ENCODE peak calls at places on chromosomes 2 and 18, in five cellular contexts. Q is neuronal stem cell, R is H9, M is H1, I is trophoblast cell. N is an unnamed sample.

GRCh38 chr18:12921178-12921577 is 26.6 kb upstream of the SEH1L start:
- DNase-seq in R (no peak), I (no peak), Q (no peak), M (no peak), N (no peak)

GRCh38 chr2:26534098-26534864 is 56.4 kb upstream of the OTOF start:
- DNase-seq in I (no peak), Q (no peak), M (no peak), R (no peak), N (no peak)

GRCh38 chr2:11967946-11968465 is 221.6 kb downstream of the LPIN1 start:
- DNase-seq in I (no peak), M (no peak), Q (no peak), R (no peak), N (peak)

GRCh38 chr2:96906719-96907404 is 37.0 kb upstream of the SEMA4C start:
- DNase-seq in M (peak), I (no peak), R (peak), Q (peak), N (no peak)

GRCh38 chr2:63902149-63902548 is 60.5 kb downstream of the UGP2 start:
- DNase-seq in I (no peak), Q (no peak), R (no peak), M (no peak), N (no peak)

GRCh38 chr2:109604597-109604996 is 9.2 kb downstream of the SEPTIN10 start:
- DNase-seq in I (peak), R (no peak), M (no peak), Q (no peak), N (peak)

GRCh38 chr2:134602666-134603065 is 116.1 kb downstream of the TMEM163 start:
- DNase-seq in R (no peak), Q (no peak), I (no peak), M (no peak), N (no peak)

GRCh38 chr2:12953596-12953995 is 236.9 kb downstream of the TRIB2 start:
- DNase-seq in R (no peak), M (no peak), I (no peak), Q (no peak), N (no peak)

GRCh38 chr18:25726278-25726677 is 364.1 kb downstream of the SS18 start:
- DNase-seq in M (no peak), Q (no peak), I (no peak), R (no peak), N (peak)

GRCh38 chr2:24866946-24867345 is 53.1 kb downstream of the ADCY3 start:
- DNase-seq in R (no peak), I (no peak), Q (no peak), M (no peak), N (no peak)

GRCh38 chr2:112031473-112031872 is 23.6 kb upstream of the TMEM87B start:
- DNase-seq in I (no peak), Q (no peak), R (peak), M (peak), N (peak)

GRCh38 chr2:164000171-164000570 is 264.4 kb upstream of the FIGN start:
- DNase-seq in Q (no peak), R (no peak), M (no peak), I (no peak), N (no peak)

GRCh38 chr2:152336854-152337510 is 2.0 kb downstream of the FMNL2 start:
- DNase-seq in R (peak), M (peak), Q (peak), I (peak), N (peak)

GRCh38 chr2:224819075-224819474 is 102.9 kb upstream of the CCDC195 start:
- DNase-seq in Q (no peak), R (no peak), I (no peak), M (no peak), N (no peak)

GRCh38 chr2:217945530-217945929 is 57.3 kb downstream of the TNS1 start:
- DNase-seq in Q (no peak), I (no peak), M (no peak), R (no peak), N (no peak)

GRCh38 chr2:241584446-241584845 is 25.9 kb downstream of the BOK start:
- DNase-seq in R (no peak), M (no peak), I (no peak), Q (no peak), N (no peak)

GRCh38 chr2:120221616-120222015 is 1.6 kb downstream of the TMEM185B start:
- DNase-seq in M (no peak), Q (no peak), R (peak), I (no peak), N (no peak)

GRCh38 chr18:55856191-55856590 is 268.2 kb upstream of the TCF4 start:
- DNase-seq in M (no peak), I (peak), R (peak), Q (no peak), N (peak)

GRCh38 chr2:16393483-16394071 is 272.1 kb downstream of the CYRIA start:
- DNase-seq in Q (no peak), M (no peak), I (no peak), R (no peak), N (no peak)

GRCh38 chr2:122203523-122203922 is 448.1 kb downstream of the TSN start:
- DNase-seq in Q (no peak), I (no peak), M (no peak), R (no peak), N (no peak)

DNA sequence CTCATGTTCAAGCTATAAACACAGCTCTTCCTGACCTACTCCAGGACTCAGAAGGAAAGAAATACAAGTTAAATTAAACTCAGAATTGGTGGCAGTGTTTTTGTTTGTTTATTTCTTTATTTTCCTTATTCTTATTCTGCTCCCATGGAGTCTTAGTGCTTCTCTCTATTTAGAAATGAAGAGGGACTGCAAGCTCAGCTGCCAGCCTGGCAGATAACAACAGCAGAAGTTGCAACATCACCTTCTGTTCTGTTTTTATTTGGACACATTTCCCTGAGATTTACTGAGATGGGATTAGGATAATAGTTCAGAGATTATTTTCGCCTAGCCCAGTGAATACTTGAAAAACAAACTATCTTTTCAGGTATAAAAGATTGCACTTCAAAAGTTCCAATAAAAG is 70.4 kb upstream of the DTNA start:
- DNase-seq in Q (no peak), M (no peak), I (no peak), R (no peak), N (no peak)
- H3K9ac ChIP-seq in Q (no peak), M (no peak), I (no peak), R (no peak), N (no peak)

GRCh38 chr18:11752116-11752911 is 63.2 kb downstream of the GNAL start:
- DNase-seq in M (peak), I (peak), R (peak), Q (peak), N (peak)

GRCh38 chr18:11759456-11759855 is 70.4 kb downstream of the GNAL start:
- DNase-seq in I (no peak), M (no peak), R (no peak), Q (no peak), N (no peak)

GRCh38 chr18:11761553-11761952 is 72.5 kb downstream of the GNAL start:
- DNase-seq in R (peak), M (no peak), I (no peak), Q (no peak), N (no peak)

GRCh38 chr18:11760498-11761158 is 71.6 kb downstream of the GNAL start:
- DNase-seq in Q (no peak), I (no peak), R (no peak), M (no peak), N (no peak)

GRCh38 chr18:11757084-11757590 is 68.1 kb downstream of the GNAL start:
- DNase-seq in R (no peak), M (no peak), I (no peak), Q (no peak), N (no peak)
- H3K4me2 ChIP-seq in R (no peak), M (no peak), I (no peak), Q (no peak), N (no peak)

DNA sequence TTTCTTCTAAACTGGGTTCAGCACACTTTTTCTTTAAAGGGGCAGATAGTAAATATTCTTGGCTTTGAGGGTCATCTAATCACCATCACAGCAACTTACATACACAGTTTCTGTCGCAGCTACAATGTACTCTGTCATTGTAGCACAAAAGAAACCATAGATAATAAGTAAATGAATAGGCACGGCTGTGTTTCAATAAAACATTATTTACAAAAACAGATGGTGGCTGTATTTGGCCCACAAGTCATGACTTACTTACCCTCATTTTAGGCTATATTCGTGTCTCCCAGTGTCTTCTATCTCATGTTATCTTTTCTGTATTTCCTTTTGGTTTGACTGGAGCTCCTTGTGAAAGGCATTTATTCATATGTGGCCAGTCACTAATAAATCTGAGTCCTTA is 168.3 kb downstream of the MAP2 start:
- DNase-seq in M (no peak), Q (no peak), I (no peak), R (no peak), N (no peak)
- H2BK12ac ChIP-seq in M (no peak), Q (no peak), I (no peak), R (no peak), N (no peak)

GRCh38 chr18:5455644-5456043 is 88.2 kb downstream of the EPB41L3 start:
- DNase-seq in Q (no peak), M (no peak), R (no peak), I (no peak), N (no peak)

GRCh38 chr18:5461056-5461455 is 82.7 kb downstream of the EPB41L3 start:
- DNase-seq in I (no peak), M (no peak), R (no peak), Q (no peak), N (peak)

GRCh38 chr18:5452943-5453342 is 90.9 kb downstream of the EPB41L3 start:
- DNase-seq in Q (no peak), R (no peak), M (no peak), I (no peak), N (no peak)

GRCh38 chr18:5457467-5457957 is 86.3 kb downstream of the EPB41L3 start:
- DNase-seq in R (no peak), I (no peak), M (no peak), Q (no peak), N (no peak)

GRCh38 chr18:5456577-5457466 is 87.0 kb downstream of the EPB41L3 start:
- DNase-seq in Q (peak), M (peak), I (no peak), R (peak), N (no peak)
- H3K9ac ChIP-seq in Q (no peak), M (no peak), I (no peak), R (no peak), N (peak)

GRCh38 chr2:7707723-7708122 is 790.5 kb downstream of the RNF144A start:
- DNase-seq in Q (no peak), R (no peak), I (no peak), M (no peak), N (peak)
- H3K4me2 ChIP-seq in Q (no peak), R (no peak), I (no peak), M (no peak), N (no peak)

GRCh38 chr2:66532972-66533868 is 98.3 kb downstream of the MEIS1 start:
- DNase-seq in I (no peak), M (no peak), Q (no peak), R (no peak), N (no peak)

GRCh38 chr2:66534461-66534860 is 99.5 kb downstream of the MEIS1 start:
- DNase-seq in R (no peak), Q (no peak), M (no peak), I (peak), N (no peak)

GRCh38 chr2:66535574-66536289 is 100.8 kb downstream of the MEIS1 start:
- DNase-seq in Q (no peak), I (no peak), R (no peak), M (no peak), N (no peak)

GRCh38 chr2:66528974-66529724 is 94.2 kb downstream of the MEIS1 start:
- DNase-seq in M (no peak), Q (no peak), I (no peak), R (no peak), N (no peak)

GRCh38 chr2:66531156-66531555 is 96.2 kb downstream of the MEIS1 start:
- DNase-seq in R (no peak), M (no peak), I (no peak), Q (no peak), N (peak)
- H2BK12ac ChIP-seq in R (no peak), M (no peak), I (no peak), Q (no peak), N (no peak)